ENCODE peak calls at places on chromosomes 1 and 21, in nine cellular contexts. W, D, S, P, Q, C, V, G and T are unnamed samples.

GRCh38 chr1:19661721-19662228 is 2.9 kb upstream of the HTR6 start:
- DNase-seq in D (no peak), Q (peak; percentile 37), V (no peak), S (peak; percentile 69), G (peak; percentile 66), W (peak; percentile 82), C (no peak), P (no peak), T (peak; percentile 59)

GRCh38 chr1:224211262-224211962 is 28.4 kb downstream of the DEGS1 start:
- DNase-seq in S (peak; percentile 89), Q (peak; percentile 45), D (no peak), W (peak; percentile 67), P (no peak), C (no peak), G (peak; percentile 79), V (no peak), T (no peak)

GRCh38 chr1:164853146-164853545 is 294.2 kb downstream of the PBX1 start:
- DNase-seq in P (no peak), W (no peak), G (no peak), D (no peak), Q (no peak), S (no peak), V (no peak), C (no peak), T (no peak)

GRCh38 chr1:68319907-68320306 is 87.6 kb upstream of the WLS start:
- DNase-seq in Q (no peak), C (no peak), V (no peak), G (no peak), P (no peak), W (no peak), D (no peak), S (no peak), T (no peak)

GRCh38 chr21:18549214-18549905 is 145.8 kb upstream of the TMPRSS15 start:
- DNase-seq in G (peak; percentile 60), C (no peak), V (no peak), S (peak; percentile 54), W (no peak), P (no peak), Q (no peak), D (no peak), T (no peak)

GRCh38 chr1:178916448-178917174 is 45.7 kb upstream of the ANGPTL1 start:
- DNase-seq in Q (no peak), S (peak; percentile 26), C (no peak), V (no peak), P (no peak), G (no peak), D (no peak), W (no peak), T (no peak)

GRCh38 chr1:200258447-200259375 is 151.1 kb downstream of the ZNF281 start:
- DNase-seq in Q (no peak), V (no peak), D (no peak), C (no peak), P (no peak), S (peak; percentile 59), G (peak; percentile 25), W (peak; percentile 40), T (no peak)

GRCh38 chr1:15610167-15610566 is 7.1 kb upstream of the DDI2 start:
- DNase-seq in V (no peak), S (no peak), Q (no peak), C (no peak), D (no peak), G (no peak), P (no peak), W (no peak), T (no peak)

GRCh38 chr1:60281360-60281932 is 207.9 kb upstream of the C1orf87 start:
- DNase-seq in V (peak; percentile 67), C (no peak), D (peak; percentile 57), W (peak; percentile 91), G (peak; percentile 80), P (no peak), S (peak; percentile 94), Q (peak; percentile 72), T (peak; percentile 56)

GRCh38 chr1:31848381-31848897 is 32.6 kb upstream of the SPOCD1 start:
- DNase-seq in Q (no peak), S (no peak), C (no peak), W (no peak), D (no peak), G (no peak), V (no peak), P (no peak), T (no peak)

GRCh38 chr1:221247050-221247449 is 367.8 kb downstream of the HLX start:
- DNase-seq in D (no peak), S (no peak), V (no peak), W (no peak), P (no peak), C (no peak), G (no peak), Q (no peak), T (no peak)

GRCh38 chr1:153881764-153882163 is 41.0 kb downstream of the GATAD2B start:
- DNase-seq in S (peak; percentile 70), C (no peak), D (no peak), Q (no peak), G (peak; percentile 67), P (no peak), W (peak; percentile 64), V (no peak), T (peak; percentile 52)

GRCh38 chr1:44290250-44291094 is 64.6 kb downstream of the ERI3 start:
- DNase-seq in S (no peak), W (no peak), D (no peak), C (no peak), V (no peak), Q (no peak), G (no peak), P (no peak), T (no peak)

GRCh38 chr1:115862406-115862805 is 21.5 kb upstream of the NHLH2 start:
- DNase-seq in Q (no peak), P (no peak), S (no peak), V (no peak), D (no peak), G (no peak), W (no peak), C (no peak), T (no peak)

GRCh38 chr1:152115344-152115743 is at the start of gene TCHH:
- DNase-seq in S (no peak), W (no peak), C (no peak), V (no peak), P (no peak), G (no peak), D (no peak), Q (no peak), T (no peak)

GRCh38 chr1:152110860-152111514 is 4.3 kb downstream of the TCHH start:
- DNase-seq in W (peak; percentile 58), P (peak; percentile 80), S (peak; percentile 60), C (no peak), D (no peak), Q (peak; percentile 13), V (peak; percentile 70), G (peak; percentile 55), T (peak; percentile 67)

GRCh38 chr1:152112101-152112884 is 3.0 kb downstream of the TCHH start:
- DNase-seq in S (peak; percentile 31), D (no peak), V (peak; percentile 35), G (peak; percentile 8), P (peak; percentile 60), W (peak; percentile 22), C (no peak), Q (no peak), T (no peak)

GRCh38 chr1:152111515-152111968 is 3.7 kb downstream of the TCHH start:
- DNase-seq in P (peak; percentile 77), C (no peak), G (peak; percentile 47), D (no peak), Q (no peak), S (peak; percentile 55), W (peak; percentile 42), V (peak; percentile 70), T (peak; percentile 63)

DNA sequence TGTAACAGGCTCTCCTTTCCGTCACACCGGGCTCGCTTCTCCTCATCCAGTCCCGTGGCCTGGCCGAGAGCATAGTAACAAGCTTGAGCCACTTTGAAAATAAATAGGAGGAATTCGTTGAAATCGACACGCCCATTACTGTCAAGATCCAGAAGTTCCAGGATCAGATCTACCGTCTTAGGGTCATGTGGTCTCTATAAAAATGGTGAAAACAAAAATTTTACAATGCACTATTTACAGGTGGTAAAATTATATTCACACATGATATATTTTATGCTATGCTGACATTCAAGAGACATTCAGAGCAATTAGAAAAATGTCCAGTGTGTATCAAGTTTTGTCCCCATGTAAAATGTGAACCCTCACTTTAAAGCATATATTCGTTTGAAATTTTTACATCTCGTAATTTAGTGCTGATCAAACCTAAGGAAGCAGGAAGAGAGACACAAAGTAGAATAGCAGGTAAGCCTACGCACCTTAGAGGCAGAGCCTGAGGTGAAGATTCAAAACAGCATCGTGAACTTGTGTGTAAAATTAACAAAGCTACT is 2.3 kb downstream of the TCHH start:
- DNase-seq in C (no peak), Q (no peak), W (no peak), D (no peak), G (no peak), V (peak; percentile 60), P (no peak), S (no peak), T (no peak)
- H3K4me3 ChIP-seq in C (peak overlapping the region; percentile 51), Q (no peak overlapping the region), W (peak overlapping the region; percentile 73), D (no peak overlapping the region), G (no peak overlapping the region), V (peak overlapping the region; percentile 29), P (peak overlapping the region; percentile 46), S (no peak overlapping the region), T (no peak overlapping the region)

GRCh38 chr1:93992190-93992589 is 83.0 kb upstream of the GCLM start:
- DNase-seq in G (no peak), D (no peak), V (no peak), C (no peak), S (no peak), W (no peak), Q (no peak), P (no peak), T (no peak)
- H3K4me3 ChIP-seq in G (no peak overlapping the region), D (no peak overlapping the region), V (no peak overlapping the region), C (no peak overlapping the region), S (no peak overlapping the region), W (no peak overlapping the region), Q (no peak overlapping the region), P (no peak overlapping the region), T (no peak overlapping the region)

DNA sequence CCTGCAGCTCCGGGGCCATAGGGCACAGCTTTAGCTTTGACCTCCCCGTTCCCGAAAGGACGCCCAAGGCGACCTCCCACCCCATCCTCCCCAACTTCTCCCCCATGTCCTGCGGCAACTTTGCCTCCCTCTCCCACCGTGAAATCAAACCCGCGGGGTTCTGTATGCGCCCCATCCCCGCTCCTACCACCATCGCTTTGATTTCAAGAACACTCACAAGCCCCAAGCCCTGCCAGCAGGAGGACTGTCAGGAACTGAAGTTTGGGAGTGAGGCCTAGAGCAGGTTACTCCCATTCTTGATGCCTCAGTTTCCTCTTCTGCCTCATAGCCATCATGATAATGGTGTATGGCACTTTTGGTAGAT is 2.3 kb downstream of the PTPRU start:
- DNase-seq in D (no peak), P (no peak), C (no peak), V (no peak), S (no peak), G (no peak), W (peak; percentile 34), Q (no peak), T (no peak)
- H3K4me3 ChIP-seq in D (peak overlapping the region; percentile 24), P (peak overlapping the region; percentile 63), C (peak overlapping the region; percentile 57), V (no peak overlapping the region), S (peak overlapping the region; percentile 56), G (peak overlapping the region; percentile 52), W (peak overlapping the region; percentile 80), Q (no peak overlapping the region), T (no peak overlapping the region)

DNA sequence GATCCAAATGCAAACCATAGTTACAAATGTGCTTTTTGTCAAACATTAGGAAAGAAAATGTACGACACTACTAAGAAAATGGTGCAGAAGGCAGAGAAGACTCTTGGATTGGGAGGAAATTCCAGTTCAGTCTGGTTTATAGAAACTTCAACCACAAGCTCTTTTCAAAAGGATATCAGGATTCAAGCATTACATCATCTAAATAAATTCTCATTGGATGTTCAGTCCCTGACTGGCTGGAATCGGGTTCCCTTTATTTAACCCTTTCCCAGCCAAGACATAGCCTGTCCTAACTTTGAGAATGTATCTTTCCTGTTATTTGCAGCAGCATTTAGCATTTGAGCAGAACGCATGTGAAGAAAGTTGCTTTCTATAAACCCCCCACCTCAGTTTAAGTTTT is 184.6 kb downstream of the LMO4 start:
- DNase-seq in P (no peak), G (peak; percentile 43), C (no peak), S (peak; percentile 15), D (no peak), W (no peak), V (no peak), Q (no peak), T (no peak)
- H3K4me3 ChIP-seq in P (no peak overlapping the region), G (no peak overlapping the region), C (no peak overlapping the region), S (no peak overlapping the region), D (no peak overlapping the region), W (no peak overlapping the region), V (no peak overlapping the region), Q (no peak overlapping the region), T (no peak overlapping the region)